ENCODE peak calls at places on chromosomes 2 and 18, in ten cellular contexts. C is fibroblast of lung; D is EH; T is GM13977; Z is Caki2; V is activated T-helper 1 cell treated with anti-CD3 and anti-CD28 coated beads, Interleukin-2, amount 50 U/mL, for 16 hours; J is ACHN; Q is iris pigment epithelial cell; P is NCI-H345; I is endothelial cell. Y is an unnamed sample.

GRCh38 chr2:51624995-51625394 is 593.1 kb upstream of the NRXN1 start:
- DNase-seq in C (peak; percentile 11), D (no peak), T (no peak), Z (no peak), V (no peak), J (no peak), Q (peak; percentile 67), P (no peak), I (no peak), Y (no peak)

GRCh38 chr2:160351978-160352377 is 141.6 kb downstream of the RBMS1 start:
- DNase-seq in C (peak; percentile 69), D (peak; percentile 64), T (no peak), Z (peak; percentile 48), V (no peak), J (no peak), Q (peak; percentile 88), P (no peak), I (no peak), Y (no peak)

GRCh38 chr2:149314687-149315086 is 15.7 kb upstream of the LYPD6 start:
- DNase-seq in C (no peak), D (no peak), T (no peak), Z (no peak), V (no peak), J (no peak), Q (no peak), P (peak; percentile 63), I (no peak), Y (no peak)

GRCh38 chr18:74131124-74131523 is 16.5 kb downstream of the FBXO15 start:
- DNase-seq in C (no peak), D (no peak), T (no peak), Z (no peak), V (no peak), J (no peak), Q (no peak), P (no peak), I (no peak), Y (no peak)

GRCh38 chr2:8303322-8303832 is 378.5 kb upstream of the ID2 start:
- DNase-seq in C (peak; percentile 34), D (peak; percentile 23), T (peak; percentile 63), Z (no peak), V (peak; percentile 42), J (no peak), Q (no peak), P (no peak), I (no peak), Y (no peak)

GRCh38 chr2:238777369-238778067 is 70.4 kb upstream of the TWIST2 start:
- DNase-seq in C (no peak), D (no peak), T (no peak), Z (no peak), V (no peak), J (no peak), Q (no peak), P (no peak), I (no peak), Y (no peak)

GRCh38 chr2:103008586-103008985 is 246.8 kb downstream of the TMEM182 start:
- DNase-seq in C (no peak), D (no peak), T (no peak), Z (no peak), V (no peak), J (no peak), Q (no peak), P (no peak), I (peak; percentile 6), Y (no peak)

GRCh38 chr18:77161954-77162353 is 29.4 kb upstream of the MBP start:
- DNase-seq in C (no peak), D (no peak), T (no peak), Z (no peak), V (no peak), J (no peak), Q (no peak), P (no peak), I (no peak), Y (no peak)

GRCh38 chr2:119435148-119435952 is 3.7 kb downstream of the TMEM37 start:
- DNase-seq in C (no peak), D (no peak), T (no peak), Z (no peak), V (no peak), J (no peak), Q (no peak), P (no peak), I (no peak), Y (no peak)

GRCh38 chr2:62200868-62201267 is 5.0 kb downstream of the B3GNT2 start:
- DNase-seq in C (no peak), D (no peak), T (no peak), Z (no peak), V (no peak), J (no peak), Q (no peak), P (no peak), I (no peak), Y (no peak)

GRCh38 chr2:43207553-43208300 is 18.7 kb downstream of the ZFP36L2 start:
- DNase-seq in C (no peak), D (no peak), T (no peak), Z (no peak), V (no peak), J (no peak), Q (no peak), P (no peak), I (no peak), Y (no peak)

GRCh38 chr2:85577386-85578242 is at the start of gene VAMP8:
- DNase-seq in C (no peak), D (no peak), T (peak; percentile 73), Z (no peak), V (peak; percentile 53), J (peak; percentile 57), Q (no peak), P (no peak), I (no peak), Y (peak; percentile 86)

GRCh38 chr18:57856707-57857280 is 53.7 kb upstream of the ATP8B1 start:
- DNase-seq in C (no peak), D (no peak), T (no peak), Z (no peak), V (no peak), J (no peak), Q (no peak), P (no peak), I (no peak), Y (no peak)

GRCh38 chr2:12674644-12675328 is 42.0 kb upstream of the TRIB2 start:
- DNase-seq in C (no peak), D (no peak), T (no peak), Z (no peak), V (no peak), J (no peak), Q (no peak), P (no peak), I (no peak), Y (no peak)

GRCh38 chr2:200471324-200471848 is 38.5 kb downstream of the KCTD18 start:
- DNase-seq in C (peak; percentile 42), D (peak; percentile 36), T (peak; percentile 75), Z (peak; percentile 52), V (no peak), J (peak; percentile 50), Q (peak; percentile 38), P (peak; percentile 28), I (no peak), Y (peak; percentile 54)

GRCh38 chr2:238158807-238159539 is at the start of gene ERFE:
- DNase-seq in C (peak; percentile 34), D (peak; percentile 57), T (peak; percentile 85), Z (no peak), V (no peak), J (peak; percentile 69), Q (peak; percentile 26), P (peak; percentile 58), I (peak; percentile 76), Y (peak; percentile 19)

GRCh38 chr2:110679337-110679707 is 1.5 kb upstream of the BUB1 start:
- DNase-seq in C (peak; percentile 18), D (peak; percentile 29), T (no peak), Z (peak; percentile 78), V (no peak), J (peak; percentile 35), Q (no peak), P (no peak), I (no peak), Y (no peak)

GRCh38 chr18:13137939-13138821 is 80.4 kb upstream of the LDLRAD4 start:
- DNase-seq in C (peak; percentile 26), D (peak; percentile 10), T (peak; percentile 89), Z (no peak), V (no peak), J (no peak), Q (no peak), P (no peak), I (no peak), Y (peak; percentile 8)

GRCh38 chr2:132384491-132385186 is 32.0 kb upstream of the GPR39 start:
- DNase-seq in C (no peak), D (no peak), T (no peak), Z (no peak), V (no peak), J (no peak), Q (no peak), P (no peak), I (no peak), Y (no peak)

GRCh38 chr2:79000008-79000576 is 25.4 kb upstream of the REG3G start:
- DNase-seq in C (no peak), D (no peak), T (no peak), Z (no peak), V (no peak), J (no peak), Q (no peak), P (no peak), I (no peak), Y (no peak)

Y was measured in NCI-H510A treated with DMSO at 0.1 percent for 48 hours.